ENCODE peak calls at places on chromosome 17, in four cellular contexts. N is stimulated activated CD8-positive, alpha-beta memory T cell treated with anti-CD3 and anti-CD28 coated beads, Interleukin-4, amount 100 ng/mL, for 4 hours; G is skeletal muscle cell; Z is NCI-H1436. M is an unnamed sample.

GRCh38 chr17:38460082-38460715 is 31.9 kb downstream of the ARHGAP23 start:
- DNase-seq in N (no peak), G (no peak), Z (peak), M (no peak)

GRCh38 chr17:17494499-17495447 is 1.4 kb downstream of the RASD1 start:
- DNase-seq in N (no peak), G (no peak), Z (no peak), M (peak)

GRCh38 chr17:69857412-69857835 is 217.6 kb upstream of the KCNJ16 start:
- DNase-seq in N (no peak), G (peak), Z (no peak), M (peak)

GRCh38 chr17:61425682-61426481 is 26.2 kb downstream of the TBX2 start:
- DNase-seq in N (no peak), G (no peak), Z (peak), M (peak)

GRCh38 chr17:12789075-12789975 is at the start of gene ARHGAP44:
- DNase-seq in N (no peak), G (peak), Z (peak), M (peak)

GRCh38 chr17:48719642-48720262 is 2.6 kb downstream of the PRAC1 start:
- DNase-seq in N (no peak), G (no peak), Z (no peak), M (peak)

GRCh38 chr17:79623786-79624657 is 13.2 kb upstream of the RBFOX3 start:
- DNase-seq in N (no peak), G (no peak), Z (no peak), M (no peak)

GRCh38 chr17:72565758-72566157 is 444.9 kb downstream of the SOX9 start:
- DNase-seq in N (no peak), G (no peak), Z (no peak), M (no peak)

GRCh38 chr17:9726291-9726690 is 65.1 kb downstream of the DHRS7C start:
- DNase-seq in N (no peak), G (no peak), Z (no peak), M (no peak)